ENCODE peak calls at places on chromosomes 3 and 15, in eight cellular contexts. G is H54; V is spleen; B is mesenteric fat pad; U is stimulated activated CD4-positive, alpha-beta T cell treated with anti-CD3 and anti-CD28 coated beads, Interleukin-1b, Interleukin-23, amount 100 ng/mL, for 1 hour; N is T1000; A is SHP77 treated with DMSO at 0.1 percent for 48 hours; W is activated naive CD4-positive, alpha-beta T cell treated with anti-CD3 and anti-CD28 coated beads for 36 hours. I is an unnamed sample.

GRCh38 chr3:10467904-10468610 is 37.3 kb downstream of the ATP2B2 start:
- DNase-seq in G (no peak), V (peak; percentile 49), B (no peak), U (no peak), N (no peak), A (peak; percentile 47), W (no peak), I (no peak)

GRCh38 chr3:1943395-1944118 is 155.1 kb upstream of the CNTN4 start:
- DNase-seq in G (no peak), V (no peak), B (no peak), U (no peak), N (no peak), A (no peak), W (no peak), I (no peak)

GRCh38 chr3:111864821-111865656 is 6.0 kb downstream of the PHLDB2 start:
- DNase-seq in G (no peak), V (no peak), B (no peak), U (no peak), N (no peak), A (no peak), W (no peak), I (peak; percentile 95)

GRCh38 chr15:78264304-78265136 is at the start of gene DNAJA4:
- DNase-seq in G (no peak), V (peak; percentile 87), B (no peak), U (peak; percentile 34), N (no peak), A (no peak), W (peak; percentile 61), I (no peak)

GRCh38 chr3:52278510-52279069 is at the start of gene WDR82:
- DNase-seq in G (peak; percentile 95), V (peak; percentile 100), B (peak; percentile 100), U (peak; percentile 99), N (peak; percentile 95), A (peak; percentile 70), W (peak; percentile 98), I (peak; percentile 73)

GRCh38 chr3:46196261-46196957 is 11.7 kb downstream of the CCR1 start:
- DNase-seq in G (no peak), V (no peak), B (no peak), U (no peak), N (no peak), A (no peak), W (no peak), I (no peak)

GRCh38 chr3:113287111-113287817 is 75.9 kb downstream of the BOC start:
- DNase-seq in G (peak; percentile 38), V (no peak), B (no peak), U (no peak), N (peak; percentile 12), A (no peak), W (no peak), I (no peak)

GRCh38 chr15:88649286-88649733 is 10.5 kb downstream of the ISG20 start:
- DNase-seq in G (peak; percentile 62), V (peak; percentile 91), B (peak; percentile 86), U (peak; percentile 61), N (peak; percentile 30), A (no peak), W (peak; percentile 90), I (no peak)

GRCh38 chr15:70617076-70617910 is 146.1 kb downstream of the UACA start:
- DNase-seq in G (no peak), V (no peak), B (no peak), U (no peak), N (no peak), A (peak; percentile 22), W (no peak), I (no peak)

GRCh38 chr3:140752499-140752898 is 74.6 kb downstream of the TRIM42 start:
- DNase-seq in G (no peak), V (no peak), B (no peak), U (no peak), N (no peak), A (no peak), W (no peak), I (no peak)

GRCh38 chr3:30751610-30752299 is 142.7 kb downstream of the GADL1 start:
- DNase-seq in G (no peak), V (peak; percentile 58), B (no peak), U (peak; percentile 33), N (peak; percentile 12), A (no peak), W (peak; percentile 88), I (no peak)

GRCh38 chr3:72996473-72997333 is at the start of gene PPP4R2:
- DNase-seq in G (peak; percentile 81), V (peak; percentile 98), B (peak; percentile 97), U (peak; percentile 86), N (peak; percentile 90), A (peak; percentile 58), W (peak; percentile 90), I (peak; percentile 62)

GRCh38 chr3:81434171-81434570 is 327.3 kb downstream of the GBE1 start:
- DNase-seq in G (no peak), V (no peak), B (no peak), U (no peak), N (no peak), A (no peak), W (no peak), I (no peak)

GRCh38 chr3:14286887-14287496 is 108.4 kb downstream of the LSM3 start:
- DNase-seq in G (no peak), V (peak; percentile 34), B (no peak), U (no peak), N (no peak), A (no peak), W (no peak), I (no peak)

GRCh38 chr3:111595239-111595638 is at the start of gene ZBED2:
- DNase-seq in G (no peak), V (no peak), B (no peak), U (no peak), N (no peak), A (no peak), W (peak; percentile 77), I (no peak)

GRCh38 chr3:126127904-126128303 is 44.0 kb upstream of the SLC41A3 start:
- DNase-seq in G (no peak), V (peak; percentile 58), B (peak; percentile 87), U (no peak), N (no peak), A (no peak), W (no peak), I (no peak)

GRCh38 chr3:54045416-54045815 is 76.9 kb upstream of the CACNA2D3 start:
- DNase-seq in G (no peak), V (no peak), B (no peak), U (no peak), N (no peak), A (no peak), W (no peak), I (no peak)

GRCh38 chr3:107117922-107118576 is 259.2 kb upstream of the CCDC54 start:
- DNase-seq in G (peak; percentile 40), V (no peak), B (no peak), U (no peak), N (peak; percentile 35), A (peak; percentile 10), W (peak; percentile 21), I (peak; percentile 41)

GRCh38 chr3:126850370-126851085 is 132.4 kb upstream of the PLXNA1 start:
- DNase-seq in G (peak; percentile 23), V (peak; percentile 37), B (no peak), U (no peak), N (no peak), A (no peak), W (no peak), I (peak; percentile 79)

GRCh38 chr3:29067014-29067413 is 213.9 kb upstream of the RBMS3 start:
- DNase-seq in G (no peak), V (no peak), B (no peak), U (no peak), N (no peak), A (no peak), W (no peak), I (no peak)

GRCh38 chr15:101359365-101359947 is 64.4 kb upstream of the SNRPA1 start:
- DNase-seq in G (no peak), V (no peak), B (no peak), U (no peak), N (no peak), A (no peak), W (no peak), I (no peak)

GRCh38 chr3:8480699-8481098 is 20.9 kb upstream of the LMCD1 start:
- DNase-seq in G (no peak), V (no peak), B (no peak), U (no peak), N (no peak), A (no peak), W (no peak), I (no peak)

GRCh38 chr3:139824864-139825263 is 110.1 kb upstream of the CLSTN2 start:
- DNase-seq in G (no peak), V (no peak), B (no peak), U (no peak), N (no peak), A (no peak), W (no peak), I (no peak)